ENCODE peak calls at places on chromosomes 4 and X, in five cellular contexts. H, W, Z, N and R are unnamed samples.

GRCh38 chrX:5236096-5236495 is 992.6 kb downstream of the NLGN4X start:
- DNase-seq in H (no peak), W (no peak), Z (peak), N (peak), R (no peak)

GRCh38 chrX:112691361-112691760 is 11.6 kb upstream of the LHFPL1 start:
- DNase-seq in H (no peak), W (no peak), Z (no peak), N (no peak), R (no peak)

GRCh38 chrX:31271615-31272471 is 200.0 kb upstream of the FTHL17 start:
- DNase-seq in H (no peak), W (no peak), Z (no peak), N (no peak), R (no peak)

GRCh38 chrX:54049801-54050200 is 5.5 kb upstream of the PHF8 start:
- DNase-seq in H (no peak), W (no peak), Z (no peak), N (no peak), R (no peak)

GRCh38 chrX:20906571-20906970 is 467.6 kb upstream of the CNKSR2 start:
- DNase-seq in H (no peak), W (no peak), Z (no peak), N (no peak), R (no peak)

GRCh38 chr4:44629280-44629866 is 22.1 kb downstream of the YIPF7 start:
- DNase-seq in H (peak), W (peak), Z (peak), N (peak), R (no peak)

GRCh38 chr4:119238068-119238722 is 25.7 kb downstream of the USP53 start:
- DNase-seq in H (no peak), W (no peak), Z (no peak), N (no peak), R (no peak)

GRCh38 chr4:155161357-155161756 is 47.1 kb upstream of the NPY2R start:
- DNase-seq in H (no peak), W (no peak), Z (no peak), N (no peak), R (no peak)

GRCh38 chr4:87078987-87079469 is 141.4 kb downstream of the KLHL8 start:
- DNase-seq in H (no peak), W (peak), Z (peak), N (no peak), R (no peak)

GRCh38 chr4:142846729-142847606 is 867 bp upstream of the INPP4B start:
- DNase-seq in H (peak), W (no peak), Z (peak), N (peak), R (peak)

GRCh38 chr4:37455301-37456062 is 210.9 kb downstream of the NWD2 start:
- DNase-seq in H (no peak), W (no peak), Z (no peak), N (no peak), R (no peak)

GRCh38 chr4:100657187-100657586 is 139.4 kb upstream of the EMCN start:
- DNase-seq in H (no peak), W (no peak), Z (no peak), N (no peak), R (no peak)

GRCh38 chr4:42638993-42639392 is 17.9 kb downstream of the ATP8A1 start:
- DNase-seq in H (no peak), W (no peak), Z (no peak), N (peak), R (no peak)

GRCh38 chr4:52100062-52100461 is 49.0 kb downstream of the SPATA18 start:
- DNase-seq in H (no peak), W (no peak), Z (no peak), N (no peak), R (no peak)

GRCh38 chr4:173181769-173182374 is 13.3 kb downstream of the GALNT7 start:
- DNase-seq in H (no peak), W (no peak), Z (peak), N (no peak), R (no peak)

GRCh38 chr4:78032929-78033328 is 24.2 kb upstream of the FRAS1 start:
- DNase-seq in H (no peak), W (no peak), Z (no peak), N (no peak), R (no peak)

GRCh38 chrX:120365320-120365719 is 3.4 kb downstream of the ATP1B4 start:
- DNase-seq in H (peak), W (no peak), Z (peak), N (peak), R (no peak)

GRCh38 chrX:1657367-1658082 is 42.7 kb downstream of the ASMT start:
- DNase-seq in H (no peak), W (no peak), Z (no peak), N (no peak), R (no peak)

GRCh38 chr4:102787096-102787867 is 26.5 kb upstream of the MANBA start:
- DNase-seq in H (no peak), W (no peak), Z (peak), N (no peak), R (no peak)

GRCh38 chrX:109472939-109473713 is 8.8 kb downstream of the GUCY2F start:
- DNase-seq in H (peak), W (no peak), Z (no peak), N (peak), R (peak)

GRCh38 chr4:73721419-73721818 is 18.9 kb upstream of the CXCL8 start:
- DNase-seq in H (no peak), W (no peak), Z (peak), N (no peak), R (no peak)

GRCh38 chr4:81136161-81136910 is 78.7 kb downstream of the PRKG2 start:
- DNase-seq in H (no peak), W (peak), Z (no peak), N (no peak), R (peak)

GRCh38 chr4:39970559-39971270 is 7.0 kb downstream of the PDS5A start:
- DNase-seq in H (no peak), W (no peak), Z (no peak), N (no peak), R (no peak)

GRCh38 chr4:146278986-146279385 is 64.6 kb downstream of the REELD1 start:
- DNase-seq in H (no peak), W (no peak), Z (peak), N (no peak), R (no peak)

GRCh38 chr4:5212255-5213032 is 161.2 kb downstream of the STK32B start:
- DNase-seq in H (no peak), W (no peak), Z (no peak), N (no peak), R (no peak)

GRCh38 chr4:140743194-140743931 is 12.8 kb downstream of the TBC1D9 start:
- DNase-seq in H (peak), W (no peak), Z (peak), N (peak), R (no peak)

GRCh38 chrX:44152867-44153266 is 179.7 kb upstream of the NDP start:
- DNase-seq in H (no peak), W (no peak), Z (peak), N (no peak), R (no peak)

GRCh38 chr4:183541081-183542045 is 36.5 kb downstream of the ING2 start:
- DNase-seq in H (no peak), W (peak), Z (peak), N (peak), R (no peak)

GRCh38 chr4:16360694-16361262 is 134.5 kb upstream of the TAPT1 start:
- DNase-seq in H (no peak), W (no peak), Z (no peak), N (no peak), R (no peak)
- H3K4me3 ChIP-seq in H (no peak), W (no peak), Z (no peak), N (no peak), R (no peak)

DNA sequence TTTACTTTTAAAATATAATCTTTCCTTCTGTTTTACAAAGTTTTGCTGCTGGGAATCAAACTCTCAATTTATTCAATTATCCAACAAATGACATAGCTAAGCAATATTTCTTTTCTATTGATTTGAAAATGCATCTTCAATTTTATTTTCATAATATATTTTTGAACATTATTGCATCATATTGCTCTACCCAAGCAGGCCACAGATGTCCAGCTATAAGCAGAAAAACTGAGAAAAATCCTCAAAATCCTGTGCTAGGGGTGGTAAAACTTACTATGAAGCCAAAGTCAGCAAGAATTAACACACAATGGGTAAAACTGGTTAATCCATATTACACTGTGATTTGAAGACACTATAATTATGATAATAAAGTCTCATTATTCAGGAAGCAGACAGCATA is 5.0 kb downstream of the TIFA start:
- DNase-seq in H (no peak), W (no peak), Z (no peak), N (no peak), R (no peak)
- H3K4me3 ChIP-seq in H (no peak), W (no peak), Z (no peak), N (no peak), R (no peak)

GRCh38 chr4:150944660-150945059 is 70.4 kb downstream of the LRBA start:
- DNase-seq in H (no peak), W (no peak), Z (no peak), N (no peak), R (no peak)
- H3K4me3 ChIP-seq in H (no peak), W (no peak), Z (no peak), N (no peak), R (no peak)

GRCh38 chrX:153884136-153885076 is 1.6 kb downstream of the L1CAM start:
- DNase-seq in H (no peak), W (no peak), Z (no peak), N (no peak), R (no peak)

GRCh38 chrX:153885208-153885787 is 675 bp downstream of the L1CAM start:
- DNase-seq in H (no peak), W (no peak), Z (no peak), N (peak), R (no peak)

GRCh38 chrX:153887385-153887784 is 1.4 kb upstream of the L1CAM start:
- DNase-seq in H (no peak), W (no peak), Z (no peak), N (no peak), R (no peak)

GRCh38 chrX:153886915-153887314 is 942 bp upstream of the L1CAM start:
- DNase-seq in H (peak), W (no peak), Z (no peak), N (no peak), R (no peak)

DNA sequence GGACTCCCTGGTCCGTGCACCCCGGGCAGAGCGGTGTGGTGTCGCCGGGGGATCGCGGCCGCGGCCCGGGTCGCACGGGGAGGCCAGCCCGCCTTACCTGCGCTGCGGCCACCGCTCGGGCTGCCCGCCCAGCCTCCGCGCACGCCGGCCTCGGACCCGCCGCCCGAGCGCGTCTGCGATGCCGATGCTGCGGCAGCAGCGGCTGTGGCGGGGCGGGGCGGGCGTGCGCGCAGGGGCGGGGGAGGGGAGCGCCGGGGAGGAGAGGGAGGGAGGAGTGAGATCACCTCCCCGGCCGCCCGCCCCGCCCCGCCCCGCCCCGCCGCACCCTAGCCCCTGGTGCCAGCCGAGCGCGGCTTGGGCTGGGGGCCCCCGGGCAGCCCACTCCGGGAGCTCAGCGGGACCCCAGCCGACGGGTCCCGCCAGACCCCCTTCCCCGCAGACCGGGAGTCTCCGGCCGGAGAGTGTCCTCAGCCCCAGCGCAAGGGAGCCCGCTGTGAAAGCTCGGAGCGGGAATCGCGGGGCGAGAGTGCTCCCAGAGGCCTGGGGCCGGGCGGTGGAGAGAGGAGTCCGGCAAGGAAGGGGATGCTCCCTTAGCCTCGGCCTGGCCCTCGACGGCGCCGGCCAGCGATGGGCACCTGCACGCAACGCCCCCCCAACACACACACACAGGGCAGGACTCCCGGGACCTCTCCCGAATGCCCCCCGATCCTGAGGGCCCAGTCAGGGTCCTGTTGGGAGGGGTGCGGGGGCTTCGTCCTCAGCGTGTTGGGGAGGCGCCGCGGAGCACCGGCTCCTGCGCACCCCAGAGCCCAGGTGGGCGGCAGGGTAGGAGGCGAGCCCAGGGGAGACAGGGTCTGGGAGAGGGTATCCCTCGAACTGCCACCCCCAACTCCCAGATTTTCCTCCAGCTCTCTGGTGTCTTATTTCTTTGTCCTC is at the start of gene L1CAM:
- DNase-seq in H (peak), W (no peak), Z (no peak), N (peak), R (no peak)
- H3K4me3 ChIP-seq in H (peak), W (no peak), Z (no peak), N (peak), R (no peak)

DNA sequence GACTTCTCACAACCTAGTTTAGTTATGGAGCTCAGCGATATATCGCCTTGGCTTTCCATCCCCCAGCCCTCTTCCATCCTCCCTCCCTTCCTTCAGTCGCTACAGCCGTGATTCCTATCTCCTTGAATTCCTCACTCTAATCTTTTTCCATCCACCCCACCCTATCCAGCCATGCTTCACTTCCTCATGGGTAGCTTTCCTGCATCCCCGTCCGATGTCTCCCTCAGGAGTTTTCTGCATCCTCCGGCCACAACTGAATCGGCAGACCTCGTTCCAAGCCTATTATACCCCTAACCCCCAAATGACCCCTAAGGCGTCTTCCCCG is 445 bp downstream of the SNX12 start:
- DNase-seq in H (no peak), W (no peak), Z (no peak), N (no peak), R (no peak)
- H3K4me3 ChIP-seq in H (peak), W (peak), Z (peak), N (peak), R (peak)

GRCh38 chr4:139633195-139633594 is 32.4 kb upstream of the MGST2 start:
- DNase-seq in H (no peak), W (no peak), Z (no peak), N (no peak), R (no peak)
- H3K4me3 ChIP-seq in H (no peak), W (no peak), Z (peak), N (no peak), R (no peak)

GRCh38 chr4:185839204-185839712 is 27.3 kb upstream of the SORBS2 start:
- DNase-seq in H (no peak), W (peak), Z (peak), N (peak), R (peak)
- H3K4me3 ChIP-seq in H (no peak), W (no peak), Z (peak), N (no peak), R (no peak)